ENCODE peak calls at places on chromosome 12, in six cellular contexts. Z is HFF-Myc; S is tibial nerve; K is astrocyte of the cerebellum; Q is CD8-positive, alpha-beta T cell; X is IMR-90. D is an unnamed sample.

GRCh38 chr12:79407671-79408622 is 282.8 kb downstream of the PAWR start:
- DNase-seq in Z (peak), S (peak), K (peak), Q (no peak), X (peak), D (peak)

GRCh38 chr12:53725824-53726223 is 1.4 kb downstream of the CALCOCO1 start:
- DNase-seq in Z (no peak), S (no peak), K (no peak), Q (no peak), X (peak), D (peak)

GRCh38 chr12:101485015-101485414 is 9.9 kb downstream of the SPIC start:
- DNase-seq in Z (no peak), S (no peak), K (no peak), Q (no peak), X (no peak), D (no peak)

GRCh38 chr12:131636266-131636665 is 74.6 kb upstream of the SFSWAP start:
- DNase-seq in Z (no peak), S (no peak), K (no peak), Q (no peak), X (no peak), D (no peak)

GRCh38 chr12:131869871-131870418 is 24.5 kb upstream of the ULK1 start:
- DNase-seq in Z (no peak), S (no peak), K (no peak), Q (no peak), X (peak), D (peak)

GRCh38 chr12:68805592-68806120 is 2.3 kb upstream of the MDM2 start:
- DNase-seq in Z (no peak), S (no peak), K (no peak), Q (no peak), X (peak), D (peak)

GRCh38 chr12:19288603-19289244 is 150.6 kb upstream of the AEBP2 start:
- DNase-seq in Z (peak), S (no peak), K (peak), Q (no peak), X (peak), D (peak)

GRCh38 chr12:26091837-26092236 is 33.0 kb downstream of the BHLHE41 start:
- DNase-seq in Z (no peak), S (no peak), K (no peak), Q (no peak), X (no peak), D (no peak)

GRCh38 chr12:14289596-14289995 is 75.9 kb upstream of the ATF7IP start:
- DNase-seq in Z (no peak), S (no peak), K (no peak), Q (no peak), X (no peak), D (no peak)

GRCh38 chr12:128449146-128449894 is 182.3 kb downstream of the TMEM132C start:
- DNase-seq in Z (no peak), S (no peak), K (no peak), Q (no peak), X (no peak), D (peak)

GRCh38 chr12:120760349-120761245 is 35.0 kb downstream of the ACADS start:
- DNase-seq in Z (no peak), S (no peak), K (no peak), Q (no peak), X (no peak), D (peak)
- H3K4me3 ChIP-seq in Z (no peak), S (no peak), K (no peak), Q (no peak), X (no peak), D (no peak)

GRCh38 chr12:125376422-125376821 is 311.2 kb downstream of the AACS start:
- DNase-seq in Z (no peak), S (no peak), K (no peak), Q (no peak), X (no peak), D (no peak)
- TF ChIP-seq CTCF in Z (no peak), S (no peak), K (no peak), Q (no peak), X (no peak), D (no peak)

GRCh38 chr12:122024132-122024785 is 2.6 kb downstream of the BCL7A start:
- DNase-seq in Z (no peak), S (no peak), K (no peak), Q (no peak), X (peak), D (no peak)
- H3K4me3 ChIP-seq in Z (peak), S (peak), K (peak), Q (no peak), X (no peak), D (peak)

GRCh38 chr12:56257491-56258067 is 605 bp downstream of the ANKRD52 start:
- DNase-seq in Z (no peak), S (no peak), K (no peak), Q (no peak), X (peak), D (peak)

GRCh38 chr12:56258820-56259183 is 618 bp upstream of the ANKRD52 start:
- DNase-seq in Z (no peak), S (no peak), K (no peak), Q (no peak), X (no peak), D (no peak)

GRCh38 chr12:56256326-56256960 is 1.7 kb downstream of the ANKRD52 start:
- DNase-seq in Z (no peak), S (no peak), K (no peak), Q (no peak), X (peak), D (no peak)

GRCh38 chr12:56257071-56257470 is 1.1 kb downstream of the ANKRD52 start:
- DNase-seq in Z (no peak), S (no peak), K (no peak), Q (no peak), X (no peak), D (no peak)

DNA sequence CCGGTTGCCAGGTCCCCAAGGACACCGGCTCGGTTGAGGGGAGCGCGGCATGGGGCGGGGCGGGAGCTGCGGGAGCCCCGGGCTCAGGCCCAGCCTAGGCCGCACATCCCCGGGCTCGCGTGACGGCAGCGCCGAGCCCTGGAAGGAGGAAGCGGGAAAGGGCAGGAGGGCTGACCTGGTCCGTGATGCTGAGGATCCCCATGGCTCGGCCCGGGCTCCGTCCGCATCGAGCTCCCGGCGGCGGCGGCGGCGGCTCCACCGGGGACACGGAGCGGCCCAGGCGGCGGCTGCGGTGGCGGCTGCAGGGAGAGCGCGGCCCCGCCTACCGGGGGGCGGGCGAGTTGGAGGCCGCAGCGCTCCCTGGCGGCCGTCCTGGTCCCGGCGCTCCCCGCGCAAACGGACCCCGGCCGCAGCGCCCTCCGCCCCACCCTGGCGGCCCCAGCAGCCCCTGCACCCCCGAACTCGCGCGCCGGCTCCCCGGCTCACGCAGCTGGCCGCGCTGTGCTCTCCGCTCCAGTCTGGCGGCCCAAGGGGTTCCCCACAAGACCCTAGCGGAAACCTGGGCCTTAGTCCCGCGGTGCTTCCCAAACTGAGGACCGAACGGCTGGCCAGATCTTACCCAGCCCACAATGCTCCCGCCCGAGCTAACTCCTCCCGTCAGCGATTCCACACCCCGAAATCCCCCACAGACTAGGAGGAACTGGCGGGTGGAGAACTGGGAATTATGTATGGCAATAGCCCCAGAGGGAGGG is at the start of gene ANKRD52:
- DNase-seq in Z (peak), S (peak), K (peak), Q (peak), X (peak), D (peak)
- TF ChIP-seq CTCF in Z (peak), S (peak), K (peak), Q (peak), X (peak), D (peak)

DNA sequence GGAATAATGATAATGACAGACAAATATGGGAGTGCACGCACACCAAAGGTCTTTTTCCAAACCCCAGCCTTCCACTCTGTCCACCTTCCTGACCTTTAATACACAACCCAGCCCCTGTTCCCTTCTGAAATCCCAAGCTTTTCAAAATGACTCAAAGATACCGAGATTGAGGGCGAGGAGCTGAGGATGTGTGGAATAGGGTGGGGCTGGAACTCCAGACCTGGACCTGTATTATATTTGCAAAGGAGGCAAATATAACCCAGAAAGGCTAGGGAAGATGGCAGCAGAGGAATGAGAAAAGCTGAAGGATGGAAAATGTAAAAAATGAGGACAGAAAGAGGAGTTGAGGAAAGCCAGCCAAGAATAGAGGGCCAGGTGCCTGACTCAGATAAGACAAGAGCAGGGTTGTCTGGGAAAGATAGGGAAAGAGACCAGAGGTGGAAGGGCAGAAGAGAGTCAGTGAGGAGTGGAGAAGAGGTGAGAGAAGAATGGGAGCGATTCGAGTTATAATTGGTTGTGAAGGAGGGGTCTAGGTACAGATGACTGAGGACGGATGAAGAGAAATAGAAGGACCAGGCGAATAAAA is 1.0 kb upstream of the PTMS start:
- DNase-seq in Z (no peak), S (no peak), K (no peak), Q (no peak), X (no peak), D (no peak)
- H3K4me3 ChIP-seq in Z (peak), S (peak), K (peak), Q (no peak), X (peak), D (peak)

DNA sequence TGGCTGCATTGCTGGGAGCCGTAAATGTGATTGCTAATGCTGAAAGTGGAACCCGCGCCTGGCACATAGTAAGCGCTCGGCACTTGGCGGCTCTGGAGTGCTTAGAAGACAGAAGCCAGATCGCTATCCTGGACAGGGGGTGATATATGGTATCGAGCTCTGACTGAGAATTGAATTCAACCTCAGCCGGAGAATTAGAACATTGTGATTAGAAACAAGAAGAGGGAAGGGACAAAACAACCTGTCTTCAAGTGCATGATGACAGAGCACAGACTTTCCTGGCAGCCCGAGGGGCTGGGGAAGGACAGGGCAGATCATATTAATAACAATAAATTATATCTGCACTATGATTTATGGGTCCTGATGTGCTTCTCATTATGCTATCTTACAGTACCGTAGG is 66.9 kb upstream of the TBX3 start:
- DNase-seq in Z (no peak), S (no peak), K (no peak), Q (no peak), X (no peak), D (no peak)
- TF ChIP-seq CTCF in Z (no peak), S (no peak), K (no peak), Q (no peak), X (no peak), D (no peak)

GRCh38 chr12:116517431-116518045 is 41.6 kb upstream of the MAP1LC3B2 start:
- DNase-seq in Z (no peak), S (no peak), K (no peak), Q (no peak), X (no peak), D (peak)

GRCh38 chr12:116520225-116520624 is 39.0 kb upstream of the MAP1LC3B2 start:
- DNase-seq in Z (no peak), S (no peak), K (no peak), Q (no peak), X (no peak), D (no peak)

GRCh38 chr12:116524964-116525379 is 34.2 kb upstream of the MAP1LC3B2 start:
- DNase-seq in Z (no peak), S (no peak), K (no peak), Q (no peak), X (peak), D (no peak)

GRCh38 chr12:116524311-116524710 is 34.9 kb upstream of the MAP1LC3B2 start:
- DNase-seq in Z (no peak), S (no peak), K (no peak), Q (no peak), X (no peak), D (no peak)

GRCh38 chr12:116520801-116521471 is 38.2 kb upstream of the MAP1LC3B2 start:
- DNase-seq in Z (no peak), S (no peak), K (peak), Q (no peak), X (peak), D (no peak)
- H3K4me3 ChIP-seq in Z (no peak), S (no peak), K (no peak), Q (no peak), X (no peak), D (no peak)

DNA sequence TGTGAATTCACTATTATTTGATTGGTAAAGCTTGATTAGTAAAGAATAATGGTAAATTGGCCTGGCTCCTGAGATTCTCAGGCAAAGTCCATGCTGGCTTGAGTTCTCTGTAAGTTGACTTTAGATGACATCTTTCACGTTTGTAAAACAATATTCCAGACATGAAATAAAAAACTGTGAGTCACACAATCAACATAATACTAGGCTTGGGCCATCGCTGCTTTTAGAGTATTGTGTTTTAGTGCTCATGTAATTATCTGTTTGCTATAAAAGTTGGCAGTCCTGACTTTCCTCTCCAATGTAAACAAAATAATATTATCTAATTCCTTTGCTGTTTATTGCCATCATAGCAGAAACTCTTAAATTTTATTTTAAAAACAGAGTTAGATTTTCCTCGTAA is 3.9 kb upstream of the TBC1D30 start:
- DNase-seq in Z (no peak), S (no peak), K (no peak), Q (no peak), X (no peak), D (no peak)
- TF ChIP-seq CTCF in Z (no peak), S (no peak), K (no peak), Q (no peak), X (no peak), D (no peak)

GRCh38 chr12:108811411-108812185 is 45.8 kb downstream of the SSH1 start:
- DNase-seq in Z (no peak), S (no peak), K (no peak), Q (no peak), X (no peak), D (no peak)
- H3K4me3 ChIP-seq in Z (no peak), S (no peak), K (no peak), Q (no peak), X (no peak), D (no peak)